ENCODE peak calls at places on chromosomes 6 and 20, in eight cellular contexts. L is SJSA1; N is IMR-90; Z is small intestine; E is psoas muscle; H is body of pancreas; G is effector memory CD4-positive, alpha-beta T cell; F is PC-9. W is an unnamed sample. For H3K4me1, the result is how much of the 10 kb centered on the place peaks cover.

GRCh38 chr6:31977816-31978431 is 3.9 kb upstream of the C4A start:
- DNase-seq in F (no peak), Z (no peak), N (no peak), E (no peak), G (no peak), H (no peak), L (no peak), W (no peak)

GRCh38 chr6:1729752-1730140 is 120.0 kb downstream of the FOXC1 start:
- DNase-seq in H (no peak), F (no peak), G (no peak), E (no peak), L (no peak), Z (no peak), N (no peak), W (no peak)

GRCh38 chr6:107746461-107747030 is 77.6 kb downstream of the SCML4 start:
- DNase-seq in E (no peak), F (no peak), H (no peak), Z (no peak), G (no peak), N (no peak), L (no peak), W (no peak)

GRCh38 chr6:169654590-169655391 is 47.0 kb downstream of the WDR27 start:
- DNase-seq in G (peak), L (peak), F (no peak), Z (peak), N (peak), E (peak), H (peak), W (peak)

GRCh38 chr6:82690283-82690682 is 326.7 kb downstream of the TPBG start:
- DNase-seq in L (no peak), E (no peak), F (no peak), G (no peak), H (no peak), N (no peak), Z (peak), W (no peak)

GRCh38 chr6:24721461-24722215 is 2.7 kb upstream of the C6orf62 start:
- DNase-seq in L (no peak), N (peak), Z (peak), F (no peak), E (no peak), H (peak), G (peak), W (peak)

GRCh38 chr6:13420269-13420668 is 67.1 kb downstream of the GFOD1 start:
- DNase-seq in L (no peak), G (no peak), Z (no peak), H (no peak), N (no peak), F (no peak), E (no peak), W (no peak)

GRCh38 chr20:43863330-43863729 is 51.3 kb upstream of the TOX2 start:
- DNase-seq in L (no peak), G (no peak), E (no peak), N (no peak), H (no peak), Z (no peak), F (no peak), W (no peak)

GRCh38 chr20:59014680-59015389 is 4.4 kb upstream of the TUBB1 start:
- DNase-seq in H (no peak), N (no peak), L (no peak), F (peak), Z (no peak), G (no peak), E (no peak), W (no peak)

GRCh38 chr20:2331901-2332565 is 36.2 kb downstream of the TGM3 start:
- DNase-seq in F (no peak), H (no peak), Z (no peak), E (no peak), L (no peak), N (no peak), G (no peak), W (no peak)

GRCh38 chr20:46928580-46929132 is 34.0 kb downstream of the EYA2 start:
- DNase-seq in N (peak), G (no peak), E (peak), F (no peak), L (no peak), H (peak), Z (no peak), W (no peak)

GRCh38 chr20:14069796-14070195 is 74.5 kb downstream of the MACROD2 start:
- DNase-seq in N (no peak), H (no peak), G (no peak), F (no peak), L (no peak), Z (no peak), E (no peak), W (no peak)

GRCh38 chr20:34375977-34376430 is 12.9 kb downstream of the ITCH start:
- DNase-seq in N (no peak), F (no peak), Z (peak), G (no peak), H (no peak), E (no peak), L (no peak), W (no peak)

GRCh38 chr6:80832337-80832736 is 725.9 kb downstream of the BCKDHB start:
- DNase-seq in L (no peak), Z (no peak), N (no peak), E (no peak), G (no peak), F (no peak), H (no peak), W (no peak)

GRCh38 chr6:53375851-53376250 is 27.1 kb upstream of the ELOVL5 start:
- DNase-seq in F (no peak), E (no peak), Z (no peak), G (no peak), N (no peak), H (no peak), L (no peak), W (no peak)

GRCh38 chr6:82712826-82713225 is 349.2 kb downstream of the TPBG start:
- DNase-seq in E (no peak), G (no peak), L (no peak), F (no peak), H (no peak), Z (peak), N (no peak), W (no peak)

GRCh38 chr20:4018015-4018748 is 2.8 kb upstream of the RNF24 start:
- DNase-seq in L (no peak), H (no peak), N (no peak), G (no peak), Z (no peak), F (peak), E (no peak), W (no peak)

GRCh38 chr6:52994789-52995078 is 350 bp downstream of the GSTA4 start:
- DNase-seq in H (peak), L (no peak), N (peak), Z (no peak), E (peak), F (no peak), G (no peak), W (peak)

GRCh38 chr6:158131926-158132325 is 36.1 kb downstream of the SERAC1 start:
- DNase-seq in L (no peak), E (no peak), F (no peak), N (peak), Z (peak), H (no peak), G (no peak), W (no peak)

GRCh38 chr20:15759546-15760216 is 813.6 kb downstream of the KIF16B start:
- DNase-seq in G (no peak), F (no peak), N (no peak), Z (no peak), E (no peak), H (no peak), L (no peak), W (no peak)

GRCh38 chr6:22113046-22113766 is 183.6 kb downstream of the PRL start:
- DNase-seq in E (no peak), G (no peak), F (peak), N (peak), L (peak), Z (no peak), H (peak), W (no peak)

GRCh38 chr6:116492331-116493067 is 18.9 kb upstream of the CALHM5 start:
- DNase-seq in F (no peak), E (no peak), L (no peak), H (no peak), G (no peak), N (no peak), Z (no peak), W (no peak)

GRCh38 chr6:35275861-35276260 is 16.3 kb downstream of the ZNF76 start:
- DNase-seq in G (no peak), H (no peak), E (no peak), L (no peak), F (no peak), Z (no peak), N (no peak), W (no peak)

GRCh38 chr6:620950-621349 is 36.0 kb downstream of the HUS1B start:
- DNase-seq in G (no peak), L (no peak), N (no peak), E (no peak), F (no peak), Z (no peak), H (no peak), W (no peak)

GRCh38 chr6:43123691-43124314 is 47.3 kb upstream of the SRF start:
- DNase-seq in G (no peak), H (no peak), L (no peak), F (no peak), Z (no peak), N (no peak), E (no peak), W (no peak)

GRCh38 chr20:36854343-36855240 is 21.3 kb upstream of the TLDC2 start:
- DNase-seq in H (no peak), F (no peak), N (peak), L (peak), G (no peak), Z (peak), E (peak), W (no peak)

GRCh38 chr6:71224011-71224410 is 64.6 kb upstream of the OGFRL1 start:
- DNase-seq in H (no peak), G (no peak), Z (no peak), F (no peak), L (no peak), N (no peak), E (no peak), W (no peak)

GRCh38 chr20:57006411-57007170 is 259.9 kb downstream of the BMP7 start:
- DNase-seq in L (peak), H (no peak), Z (no peak), F (peak), E (no peak), G (no peak), N (no peak), W (no peak)

GRCh38 chr6:32816746-32817204 is at the start of gene HLA-DOB:
- DNase-seq in N (peak), H (no peak), Z (peak), L (no peak), G (no peak), F (peak), E (no peak), W (no peak)

GRCh38 chr6:11752350-11752749 is 26.3 kb downstream of the ADTRP start:
- DNase-seq in H (no peak), G (no peak), E (no peak), N (no peak), L (no peak), F (no peak), Z (no peak), W (no peak)

GRCh38 chr20:10846831-10847230 is 173.0 kb upstream of the JAG1 start:
- DNase-seq in E (no peak), G (no peak), Z (no peak), N (no peak), L (no peak), F (no peak), H (no peak), W (no peak)

GRCh38 chr6:141464490-141464889 is 668.2 kb upstream of the GJE1 start:
- DNase-seq in E (no peak), H (peak), G (no peak), N (peak), Z (peak), L (no peak), F (peak), W (no peak)

GRCh38 chr6:138272543-138273305 is 54.4 kb upstream of the PBOV1 start:
- DNase-seq in G (no peak), F (no peak), L (no peak), Z (no peak), N (peak), E (no peak), H (no peak), W (no peak)

GRCh38 chr6:160261991-160262718 is 3.5 kb upstream of the SLC22A2 start:
- DNase-seq in Z (peak), N (no peak), G (no peak), F (no peak), E (no peak), L (no peak), H (no peak), W (no peak)

GRCh38 chr6:154509421-154510143 is 903 bp downstream of the CNKSR3 start:
- DNase-seq in F (no peak), Z (peak), N (no peak), H (peak), E (peak), G (no peak), L (peak), W (peak)
- H3K4me1 ChIP-seq in F (under half), Z (under half), N (under half), H (half or more), E (under half), G (under half), L (under half), W (half or more)

GRCh38 chr20:35618032-35618371 is 2.4 kb downstream of the SPAG4 start:
- DNase-seq in F (no peak), N (no peak), Z (no peak), G (no peak), L (no peak), H (no peak), E (no peak), W (no peak)

GRCh38 chr20:35619196-35620095 is 3.8 kb downstream of the SPAG4 start:
- DNase-seq in L (peak), F (peak), Z (peak), N (peak), G (peak), E (peak), H (peak), W (peak)

GRCh38 chr20:35617397-35618031 is 1.9 kb downstream of the SPAG4 start:
- DNase-seq in E (peak), G (no peak), N (peak), Z (peak), L (no peak), F (peak), H (peak), W (peak)

GRCh38 chr20:35616465-35617396 is 1.1 kb downstream of the SPAG4 start:
- DNase-seq in G (peak), E (peak), N (peak), L (peak), H (peak), F (peak), Z (peak), W (peak)

GRCh38 chr20:35618372-35619131 is 2.9 kb downstream of the SPAG4 start:
- DNase-seq in Z (peak), F (no peak), E (no peak), G (no peak), L (no peak), H (peak), N (peak), W (no peak)
- H3K4me1 ChIP-seq in Z (under half), F (under half), E (under half), G (under half), L (under half), H (under half), N (under half), W (under half)

GRCh38 chr6:109894181-109894580 is 83.9 kb upstream of the GPR6 start:
- DNase-seq in H (peak), L (no peak), F (no peak), N (no peak), G (no peak), E (no peak), Z (no peak), W (no peak)
- H3K4me1 ChIP-seq in H (under half), L (under half), F (half or more), N (under half), G (under half), E (under half), Z (under half), W (under half)

DNA sequence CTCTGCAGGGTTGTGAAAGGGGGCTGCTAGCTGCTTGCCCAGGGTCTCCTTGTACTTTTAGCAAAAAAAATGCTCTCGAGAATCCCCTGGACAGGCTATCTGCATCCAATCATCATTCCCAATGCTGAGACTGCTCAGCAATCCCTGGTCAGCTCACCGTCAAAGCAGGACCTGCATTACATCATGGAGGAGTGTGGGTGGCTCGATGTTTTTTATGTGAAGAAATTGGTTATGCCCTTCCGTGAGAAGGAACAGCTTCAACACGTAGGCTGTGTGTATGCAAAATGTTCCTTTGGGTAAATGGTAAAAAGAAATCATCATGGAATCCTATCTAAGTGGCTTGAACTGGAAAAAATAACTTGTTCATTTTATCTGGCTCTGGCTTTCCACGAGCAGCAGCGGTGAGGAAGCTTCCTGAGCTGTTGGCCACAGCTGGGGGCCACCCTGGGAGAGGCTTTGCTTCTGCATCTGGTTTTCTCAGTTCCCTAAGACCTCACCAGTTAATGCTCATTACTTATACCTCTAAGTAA is 111.4 kb downstream of the FYN start:
- DNase-seq in L (no peak), G (no peak), F (peak), E (no peak), H (no peak), Z (no peak), N (peak), W (no peak)
- H3K4me1 ChIP-seq in L (half or more), G (half or more), F (under half), E (under half), H (under half), Z (under half), N (under half), W (half or more)

GRCh38 chr6:127404594-127405178 is 54.5 kb downstream of the KIAA0408 start:
- DNase-seq in H (no peak), F (no peak), E (no peak), N (no peak), Z (no peak), L (no peak), G (no peak), W (no peak)
- H3K4me1 ChIP-seq in H (under half), F (under half), E (under half), N (under half), Z (under half), L (under half), G (under half), W (under half)

GRCh38 chr6:139544699-139545052 is 170.2 kb upstream of the CITED2 start:
- DNase-seq in L (no peak), E (no peak), H (no peak), Z (no peak), G (no peak), N (no peak), F (no peak), W (no peak)

GRCh38 chr6:139539852-139540251 is 165.4 kb upstream of the CITED2 start:
- DNase-seq in G (no peak), N (peak), L (peak), E (peak), Z (no peak), F (peak), H (peak), W (peak)

GRCh38 chr6:139540276-139540675 is 165.8 kb upstream of the CITED2 start:
- DNase-seq in L (peak), H (peak), Z (peak), F (no peak), N (peak), G (peak), E (peak), W (peak)

GRCh38 chr6:139545474-139546116 is 171.1 kb upstream of the CITED2 start:
- DNase-seq in G (no peak), Z (peak), H (no peak), F (no peak), E (no peak), L (no peak), N (no peak), W (no peak)

DNA sequence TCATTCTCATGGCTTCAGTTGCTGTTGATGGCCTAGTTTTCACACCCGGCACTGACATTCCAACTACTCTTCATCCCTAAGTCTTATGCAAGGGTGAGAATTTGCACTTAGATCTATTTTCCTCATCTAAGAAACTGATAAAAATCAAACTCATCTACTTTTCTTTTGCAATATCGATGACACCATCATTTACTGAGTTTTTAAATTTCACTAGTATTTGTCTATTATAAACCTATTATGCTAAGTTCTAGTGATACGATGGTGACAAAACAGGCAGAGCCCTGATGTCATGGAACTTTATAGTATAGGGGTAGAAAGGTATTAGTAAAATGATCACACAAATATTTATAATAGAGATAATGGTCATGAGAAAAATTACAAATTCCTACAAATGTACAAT is 167.9 kb upstream of the CITED2 start:
- DNase-seq in H (no peak), L (no peak), Z (no peak), F (no peak), E (no peak), G (no peak), N (no peak), W (no peak)
- H3K4me1 ChIP-seq in H (half or more), L (half or more), Z (under half), F (under half), E (under half), G (under half), N (under half), W (half or more)

DNA sequence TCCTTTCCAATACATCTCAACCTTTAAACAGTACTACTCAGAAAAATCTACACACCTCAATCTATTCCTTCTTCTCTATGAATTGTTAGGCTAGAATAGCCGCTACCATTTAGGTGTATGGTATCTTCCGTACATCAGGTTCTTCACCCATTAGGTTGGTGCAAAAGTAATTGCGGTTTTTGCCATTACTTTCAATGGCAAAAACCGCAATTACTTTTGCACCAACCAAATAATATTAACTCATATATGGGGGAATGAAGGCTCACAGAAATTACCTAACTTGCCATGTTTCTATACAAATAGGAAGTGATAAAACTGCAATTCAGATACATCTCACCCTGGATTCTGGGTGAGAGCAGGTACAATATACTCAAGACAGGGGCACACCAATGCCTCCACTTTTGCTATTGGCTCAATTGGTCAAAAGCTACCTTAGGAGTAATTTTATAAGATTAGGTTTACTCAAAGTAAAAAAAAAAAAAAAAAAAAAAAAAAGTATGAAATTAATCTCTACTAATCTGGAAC is 37.7 kb upstream of the ARHGAP18 start:
- DNase-seq in H (no peak), G (no peak), L (no peak), F (no peak), Z (no peak), N (no peak), E (no peak), W (no peak)
- H3K4me1 ChIP-seq in H (under half), G (under half), L (under half), F (under half), Z (under half), N (under half), E (under half), W (under half)

GRCh38 chr20:45919951-45920794 is 8.2 kb upstream of the PLTP start:
- DNase-seq in H (no peak), L (no peak), F (no peak), G (no peak), N (peak), E (peak), Z (no peak), W (no peak)
- H3K4me1 ChIP-seq in H (under half), L (under half), F (under half), G (under half), N (under half), E (under half), Z (under half), W (half or more)

W was measured in stomach.